ENCODE peak calls at places on chromosomes 2 and 18, in ten cellular contexts. B is colonic mucosa; K is pancreas; Z is HCT116; T is CD4-positive, alpha-beta memory T cell; J is Panc1; Y is adrenal gland; H is suprapubic skin; G is heart right ventricle; O is fibroblast of lung. X is an unnamed sample. For H3K4me1, the result is how much of the 10 kb centered on the place peaks cover.

GRCh38 chr2:237591021-237591370 is 462 bp upstream of the RAB17 start:
- DNase-seq in B (peak), K (peak), Z (peak), T (no peak), J (no peak), Y (no peak), H (no peak), G (no peak), O (no peak), X (no peak)

GRCh38 chr18:79546781-79547272 is 132.8 kb upstream of the CTDP1 start:
- DNase-seq in B (no peak), K (no peak), Z (no peak), T (no peak), J (no peak), Y (no peak), H (peak), G (no peak), O (no peak), X (peak)

GRCh38 chr18:35624140-35624539 is 42.6 kb downstream of the GALNT1 start:
- DNase-seq in B (no peak), K (no peak), Z (no peak), T (no peak), J (no peak), Y (no peak), H (no peak), G (no peak), O (no peak), X (no peak)

GRCh38 chr2:216059233-216059834 is 22.3 kb downstream of the PECR start:
- DNase-seq in B (no peak), K (no peak), Z (no peak), T (no peak), J (no peak), Y (no peak), H (no peak), G (no peak), O (no peak), X (no peak)

GRCh38 chr2:173652311-173652710 is 297.6 kb downstream of the CDCA7 start:
- DNase-seq in B (no peak), K (no peak), Z (peak), T (no peak), J (peak), Y (peak), H (no peak), G (no peak), O (peak), X (peak)

GRCh38 chr2:240237609-240238151 is 97.2 kb upstream of the OTOS start:
- DNase-seq in B (peak), K (peak), Z (no peak), T (no peak), J (no peak), Y (peak), H (no peak), G (peak), O (peak), X (no peak)

GRCh38 chr2:217713395-217714267 is 289.2 kb downstream of the TNS1 start:
- DNase-seq in B (peak), K (peak), Z (peak), T (peak), J (peak), Y (peak), H (peak), G (peak), O (peak), X (peak)

GRCh38 chr18:26863122-26863879 is 2.2 kb downstream of the AQP4 start:
- DNase-seq in B (peak), K (peak), Z (no peak), T (no peak), J (no peak), Y (peak), H (no peak), G (peak), O (no peak), X (no peak)

GRCh38 chr2:70627499-70627898 is 73.9 kb upstream of the TGFA start:
- DNase-seq in B (no peak), K (no peak), Z (no peak), T (no peak), J (no peak), Y (no peak), H (no peak), G (peak), O (peak), X (no peak)

GRCh38 chr2:178804791-178805190 is 2.4 kb downstream of the TTN start:
- DNase-seq in B (no peak), K (no peak), Z (peak), T (no peak), J (no peak), Y (no peak), H (no peak), G (no peak), O (peak), X (peak)

GRCh38 chr18:45731706-45732105 is 7.7 kb downstream of the SLC14A1 start:
- DNase-seq in B (no peak), K (no peak), Z (no peak), T (no peak), J (no peak), Y (no peak), H (no peak), G (no peak), O (no peak), X (no peak)

GRCh38 chr18:13801260-13801601 is 22.7 kb upstream of the MC5R start:
- DNase-seq in B (no peak), K (no peak), Z (no peak), T (no peak), J (no peak), Y (no peak), H (no peak), G (no peak), O (no peak), X (no peak)

GRCh38 chr2:44100351-44100750 is 68.3 kb upstream of the PPM1B start:
- DNase-seq in B (peak), K (peak), Z (peak), T (no peak), J (no peak), Y (peak), H (no peak), G (peak), O (peak), X (peak)

GRCh38 chr2:49583010-49583409 is 428.7 kb upstream of the FSHR start:
- DNase-seq in B (no peak), K (no peak), Z (no peak), T (no peak), J (no peak), Y (no peak), H (no peak), G (no peak), O (no peak), X (no peak)

GRCh38 chr18:32040936-32041335 is 22.3 kb downstream of the RNF125 start:
- DNase-seq in B (no peak), K (no peak), Z (no peak), T (peak), J (no peak), Y (no peak), H (no peak), G (no peak), O (no peak), X (no peak)

GRCh38 chr2:62140785-62141740 is 54.9 kb upstream of the B3GNT2 start:
- DNase-seq in B (no peak), K (no peak), Z (no peak), T (no peak), J (no peak), Y (no peak), H (no peak), G (no peak), O (no peak), X (no peak)

GRCh38 chr2:37232131-37232933 is 874 bp downstream of the NDUFAF7 start:
- DNase-seq in B (peak), K (peak), Z (no peak), T (no peak), J (no peak), Y (peak), H (no peak), G (peak), O (peak), X (no peak)

GRCh38 chr2:16226942-16227664 is 286.8 kb downstream of the MYCN start:
- DNase-seq in B (no peak), K (no peak), Z (no peak), T (no peak), J (no peak), Y (no peak), H (no peak), G (no peak), O (no peak), X (no peak)

GRCh38 chr2:60556998-60557955 is 3.8 kb upstream of the BCL11A start:
- DNase-seq in B (no peak), K (no peak), Z (no peak), T (no peak), J (no peak), Y (no peak), H (no peak), G (no peak), O (no peak), X (no peak)

GRCh38 chr2:150520887-150521664 is 33.6 kb upstream of the RND3 start:
- DNase-seq in B (no peak), K (peak), Z (no peak), T (no peak), J (no peak), Y (no peak), H (no peak), G (no peak), O (peak), X (peak)

GRCh38 chr18:23593720-23594119 is 7.4 kb upstream of the NPC1 start:
- DNase-seq in B (no peak), K (no peak), Z (no peak), T (no peak), J (peak), Y (no peak), H (no peak), G (no peak), O (peak), X (no peak)

GRCh38 chr2:105039559-105039958 is 1.7 kb downstream of the MRPS9 start:
- DNase-seq in B (no peak), K (no peak), Z (no peak), T (no peak), J (no peak), Y (no peak), H (no peak), G (no peak), O (no peak), X (no peak)

GRCh38 chr2:225464346-225465025 is 65.0 kb downstream of the NYAP2 start:
- DNase-seq in B (no peak), K (no peak), Z (no peak), T (peak), J (no peak), Y (no peak), H (no peak), G (no peak), O (no peak), X (no peak)

GRCh38 chr2:54672587-54673456 is 50.6 kb upstream of the EML6 start:
- DNase-seq in B (no peak), K (no peak), Z (no peak), T (no peak), J (no peak), Y (no peak), H (no peak), G (no peak), O (no peak), X (no peak)

GRCh38 chr2:95260028-95261023 is 13.9 kb upstream of the PROM2 start:
- DNase-seq in B (no peak), K (no peak), Z (no peak), T (no peak), J (no peak), Y (peak), H (no peak), G (no peak), O (peak), X (no peak)

GRCh38 chr2:200077210-200077650 is 121.8 kb downstream of the MAIP1 start:
- DNase-seq in B (no peak), K (no peak), Z (no peak), T (no peak), J (peak), Y (no peak), H (no peak), G (no peak), O (peak), X (no peak)

GRCh38 chr2:27496357-27497287 is at the start of gene GCKR:
- DNase-seq in B (no peak), K (peak), Z (no peak), T (no peak), J (no peak), Y (peak), H (no peak), G (no peak), O (no peak), X (no peak)

GRCh38 chr18:78430171-78430857 is 549.3 kb upstream of the SALL3 start:
- DNase-seq in B (no peak), K (no peak), Z (no peak), T (no peak), J (no peak), Y (no peak), H (no peak), G (no peak), O (no peak), X (no peak)

GRCh38 chr2:17239550-17239949 is 278.7 kb downstream of the RAD51AP2 start:
- DNase-seq in B (no peak), K (no peak), Z (no peak), T (no peak), J (no peak), Y (no peak), H (no peak), G (no peak), O (no peak), X (no peak)

GRCh38 chr18:11379660-11380059 is 229.7 kb upstream of the SLC35G4 start:
- DNase-seq in B (no peak), K (no peak), Z (no peak), T (no peak), J (no peak), Y (no peak), H (no peak), G (no peak), O (no peak), X (no peak)

GRCh38 chr18:42330296-42330695 is 375.3 kb downstream of the PIK3C3 start:
- DNase-seq in B (no peak), K (no peak), Z (no peak), T (no peak), J (no peak), Y (no peak), H (no peak), G (no peak), O (no peak), X (peak)

DNA sequence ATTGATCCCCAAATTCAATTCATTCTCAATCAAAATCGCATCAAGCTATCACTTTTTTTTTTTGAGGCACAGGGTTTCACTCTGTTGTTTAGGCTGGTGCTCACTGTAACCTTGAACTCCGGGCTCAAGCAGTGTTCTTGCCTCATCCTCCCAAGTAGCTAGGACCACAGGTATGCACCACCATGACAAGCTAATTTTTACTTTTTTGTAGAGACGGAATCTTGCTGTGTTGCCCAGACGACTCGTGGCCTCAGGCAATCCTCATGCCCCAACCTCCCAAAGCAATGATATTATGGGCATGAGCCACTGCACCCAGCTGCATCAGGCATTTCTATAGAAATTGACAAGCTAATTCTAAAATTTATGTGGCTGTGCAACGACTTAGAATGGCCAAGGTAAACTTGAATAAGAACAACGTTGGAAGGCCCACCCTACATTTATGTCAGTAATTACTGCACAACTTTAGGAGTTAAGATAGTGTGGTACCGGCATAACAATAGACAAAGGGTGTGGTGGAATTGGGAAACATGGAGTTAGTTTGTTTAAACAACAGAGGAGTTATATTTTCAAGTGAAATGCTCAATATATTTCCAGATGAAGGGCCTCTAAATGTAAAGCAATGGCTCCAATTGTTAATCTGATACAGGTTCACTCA is 78.2 kb downstream of the NPAS2 start:
- DNase-seq in B (no peak), K (no peak), Z (no peak), T (no peak), J (no peak), Y (no peak), H (no peak), G (no peak), O (no peak), X (no peak)
- H3K4me1 ChIP-seq in B (under half), K (under half), Z (half or more), T (under half), J (half or more), Y (under half), H (under half), G (under half), O (under half), X (under half)

GRCh38 chr18:9739516-9739915 is 31.4 kb downstream of the RAB31 start:
- DNase-seq in B (no peak), K (no peak), Z (no peak), T (no peak), J (no peak), Y (no peak), H (no peak), G (no peak), O (no peak), X (no peak)
- H3K27ac ChIP-seq in B (no peak), K (no peak), Z (no peak), T (no peak), J (peak), Y (peak), H (no peak), G (no peak), O (no peak), X (peak)

GRCh38 chr2:24881623-24882022 is 38.4 kb downstream of the ADCY3 start:
- DNase-seq in B (no peak), K (no peak), Z (no peak), T (no peak), J (no peak), Y (no peak), H (no peak), G (no peak), O (no peak), X (no peak)
- H3K4me3 ChIP-seq in B (no peak), K (no peak), Z (no peak), T (no peak), J (no peak), Y (no peak), H (no peak), G (no peak), O (no peak), X (no peak)

GRCh38 chr2:67772216-67773180 is 290.3 kb downstream of the C1D start:
- DNase-seq in B (no peak), K (peak), Z (no peak), T (no peak), J (no peak), Y (peak), H (no peak), G (no peak), O (peak), X (no peak)
- H3K4me1 ChIP-seq in B (under half), K (under half), Z (under half), T (under half), J (under half), Y (under half), H (under half), G (under half), O (under half), X (under half)

GRCh38 chr2:205716126-205716525 is 33.8 kb downstream of the NRP2 start:
- DNase-seq in B (peak), K (no peak), Z (peak), T (no peak), J (no peak), Y (no peak), H (no peak), G (no peak), O (no peak), X (no peak)

GRCh38 chr2:205719864-205720263 is 37.6 kb downstream of the NRP2 start:
- DNase-seq in B (no peak), K (no peak), Z (no peak), T (no peak), J (no peak), Y (no peak), H (no peak), G (no peak), O (no peak), X (no peak)

GRCh38 chr2:205714789-205715411 is 32.6 kb downstream of the NRP2 start:
- DNase-seq in B (no peak), K (no peak), Z (no peak), T (no peak), J (no peak), Y (no peak), H (no peak), G (no peak), O (no peak), X (no peak)

GRCh38 chr2:205720451-205720902 is 38.2 kb downstream of the NRP2 start:
- DNase-seq in B (no peak), K (no peak), Z (no peak), T (no peak), J (no peak), Y (no peak), H (no peak), G (no peak), O (no peak), X (no peak)

GRCh38 chr2:205717999-205718398 is 35.7 kb downstream of the NRP2 start:
- DNase-seq in B (no peak), K (no peak), Z (no peak), T (no peak), J (no peak), Y (no peak), H (no peak), G (no peak), O (peak), X (no peak)
- H3K27ac ChIP-seq in B (no peak), K (no peak), Z (no peak), T (no peak), J (no peak), Y (peak), H (no peak), G (no peak), O (no peak), X (no peak)

GRCh38 chr18:69085933-69086332 is 288.1 kb downstream of the CCDC102B start:
- DNase-seq in B (no peak), K (no peak), Z (no peak), T (no peak), J (no peak), Y (no peak), H (no peak), G (no peak), O (no peak), X (no peak)

GRCh38 chr18:69081846-69082245 is 284.0 kb downstream of the CCDC102B start:
- DNase-seq in B (no peak), K (no peak), Z (no peak), T (no peak), J (no peak), Y (no peak), H (no peak), G (no peak), O (no peak), X (no peak)

GRCh38 chr18:69082497-69082896 is 284.6 kb downstream of the CCDC102B start:
- DNase-seq in B (no peak), K (no peak), Z (no peak), T (no peak), J (no peak), Y (no peak), H (no peak), G (no peak), O (no peak), X (no peak)
- H3K4me3 ChIP-seq in B (no peak), K (no peak), Z (no peak), T (no peak), J (no peak), Y (no peak), H (no peak), G (no peak), O (no peak), X (no peak)